ENCODE peak calls at places on chromosome 17, in four cellular contexts. One of them, this sample, is unnamed.

GRCh38 chr17:1033503-1033902 is 36.6 kb downstream of the TIMM22 start:
- DNase-seq in astrocyte of the spinal cord: no peak
- DNase-seq in CD8-positive, alpha-beta memory T cell: no peak
- DNase-seq in H1: no peak
- DNase-seq in this sample: no peak

GRCh38 chr17:76683921-76684745 is 26.6 kb downstream of the MXRA7 start:
- DNase-seq in CD8-positive, alpha-beta memory T cell: no peak
- DNase-seq in H1: no peak
- DNase-seq in astrocyte of the spinal cord: no peak
- DNase-seq in this sample: no peak

GRCh38 chr17:80030730-80031410 is 4.8 kb downstream of the TBC1D16 start:
- DNase-seq in H1: no peak
- DNase-seq in astrocyte of the spinal cord: no peak
- DNase-seq in CD8-positive, alpha-beta memory T cell: no peak
- DNase-seq in this sample: no peak

GRCh38 chr17:17940451-17940911 is 31.7 kb downstream of the TOM1L2 start:
- DNase-seq in H1: no peak
- DNase-seq in astrocyte of the spinal cord: peak
- DNase-seq in CD8-positive, alpha-beta memory T cell: no peak
- DNase-seq in this sample: no peak

GRCh38 chr17:76353004-76353598 is 615 bp downstream of the PRPSAP1 start:
- DNase-seq in CD8-positive, alpha-beta memory T cell: no peak
- DNase-seq in H1: no peak
- DNase-seq in astrocyte of the spinal cord: no peak
- DNase-seq in this sample: no peak

GRCh38 chr17:27109346-27109745 is 184.6 kb upstream of the WSB1 start:
- DNase-seq in CD8-positive, alpha-beta memory T cell: no peak
- DNase-seq in H1: no peak
- DNase-seq in astrocyte of the spinal cord: no peak
- DNase-seq in this sample: no peak

GRCh38 chr17:4934173-4934979 is 2.3 kb downstream of the GP1BA start:
- DNase-seq in astrocyte of the spinal cord: peak
- DNase-seq in CD8-positive, alpha-beta memory T cell: no peak
- DNase-seq in H1: no peak
- DNase-seq in this sample: no peak

GRCh38 chr17:77096570-77097214 is 44.1 kb upstream of the SEC14L1 start:
- DNase-seq in astrocyte of the spinal cord: peak
- DNase-seq in CD8-positive, alpha-beta memory T cell: no peak
- DNase-seq in H1: no peak
- DNase-seq in this sample: no peak

GRCh38 chr17:3479988-3480387 is 4.2 kb downstream of the ASPA start:
- DNase-seq in CD8-positive, alpha-beta memory T cell: no peak
- DNase-seq in H1: no peak
- DNase-seq in astrocyte of the spinal cord: no peak
- DNase-seq in this sample: no peak
- H3K4me3 ChIP-seq in CD8-positive, alpha-beta memory T cell: no peak
- H3K4me3 ChIP-seq in H1: no peak
- H3K4me3 ChIP-seq in astrocyte of the spinal cord: no peak
- H3K4me3 ChIP-seq in this sample: no peak

GRCh38 chr17:53607475-53607874 is 215.3 kb upstream of the KIF2B start:
- DNase-seq in astrocyte of the spinal cord: no peak
- DNase-seq in H1: peak
- DNase-seq in CD8-positive, alpha-beta memory T cell: no peak
- DNase-seq in this sample: no peak
- H3K4me3 ChIP-seq in astrocyte of the spinal cord: no peak
- H3K4me3 ChIP-seq in H1: no peak
- H3K4me3 ChIP-seq in CD8-positive, alpha-beta memory T cell: no peak
- H3K4me3 ChIP-seq in this sample: no peak

GRCh38 chr17:57285681-57286080 is 29.4 kb downstream of the MSI2 start:
- DNase-seq in astrocyte of the spinal cord: no peak
- DNase-seq in CD8-positive, alpha-beta memory T cell: no peak
- DNase-seq in H1: no peak
- DNase-seq in this sample: no peak
- H3K4me3 ChIP-seq in astrocyte of the spinal cord: no peak
- H3K4me3 ChIP-seq in CD8-positive, alpha-beta memory T cell: no peak
- H3K4me3 ChIP-seq in H1: no peak
- H3K4me3 ChIP-seq in this sample: no peak

GRCh38 chr17:63153488-63153887 is 187.5 kb downstream of the TANC2 start:
- DNase-seq in astrocyte of the spinal cord: no peak
- DNase-seq in CD8-positive, alpha-beta memory T cell: no peak
- DNase-seq in H1: no peak
- DNase-seq in this sample: no peak
- H3K4me3 ChIP-seq in astrocyte of the spinal cord: no peak
- H3K4me3 ChIP-seq in CD8-positive, alpha-beta memory T cell: no peak
- H3K4me3 ChIP-seq in H1: no peak
- H3K4me3 ChIP-seq in this sample: no peak

GRCh38 chr17:75078097-75079022 is 9.4 kb upstream of the SLC16A5 start:
- DNase-seq in H1: no peak
- DNase-seq in CD8-positive, alpha-beta memory T cell: no peak
- DNase-seq in astrocyte of the spinal cord: peak
- DNase-seq in this sample: no peak
- H3K4me3 ChIP-seq in H1: no peak
- H3K4me3 ChIP-seq in CD8-positive, alpha-beta memory T cell: peak
- H3K4me3 ChIP-seq in astrocyte of the spinal cord: no peak
- H3K4me3 ChIP-seq in this sample: no peak

DNA sequence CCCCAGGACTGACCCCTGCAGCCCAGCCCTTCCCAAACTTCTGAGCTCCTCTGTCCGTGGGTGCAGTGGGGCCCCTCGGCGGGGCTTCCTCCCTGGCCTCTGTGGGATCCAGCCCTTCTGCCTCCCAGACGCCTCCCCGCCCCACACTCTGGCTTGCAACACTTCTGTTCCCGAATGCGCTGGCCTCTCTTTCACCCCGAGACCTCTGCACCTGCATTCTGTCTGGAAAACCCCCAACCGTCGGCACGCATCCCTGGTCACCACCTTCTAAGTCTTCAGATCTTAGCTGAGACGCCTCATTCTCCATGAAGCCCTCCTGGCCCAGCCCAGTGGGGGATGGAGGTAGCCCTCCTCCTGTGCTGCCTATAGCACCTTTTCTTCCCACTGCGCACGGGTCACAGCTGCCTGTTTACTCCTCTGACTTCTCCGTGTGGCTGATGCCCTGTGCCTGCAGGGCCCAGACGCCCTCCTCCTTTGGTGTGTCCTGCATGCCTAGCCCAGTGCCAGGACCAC is 26.4 kb downstream of the TMEM235 start:
- DNase-seq in astrocyte of the spinal cord: peak
- DNase-seq in H1: no peak
- DNase-seq in CD8-positive, alpha-beta memory T cell: no peak
- DNase-seq in this sample: no peak
- H3K4me3 ChIP-seq in astrocyte of the spinal cord: no peak
- H3K4me3 ChIP-seq in H1: no peak
- H3K4me3 ChIP-seq in CD8-positive, alpha-beta memory T cell: peak
- H3K4me3 ChIP-seq in this sample: no peak

This sample was measured in SK-N-MC.